ENCODE peak calls at places on chromosomes 5 and 9, in five cellular contexts. One of them, this sample, is unnamed.

GRCh38 chr5:81134566-81134965 is 98.6 kb upstream of the CKMT2 start:
- DNase-seq in lung: no peak
- DNase-seq in HCT116: no peak
- DNase-seq in CD8-positive, alpha-beta T cell: no peak
- DNase-seq in GM13977: no peak
- DNase-seq in this sample: no peak

GRCh38 chr5:470961-471749 is 28.2 kb downstream of the EXOC3 start:
- DNase-seq in lung: no peak
- DNase-seq in HCT116: no peak
- DNase-seq in CD8-positive, alpha-beta T cell: no peak
- DNase-seq in GM13977: no peak
- DNase-seq in this sample: no peak

GRCh38 chr5:157998021-157998504 is 139.1 kb upstream of the CLINT1 start:
- DNase-seq in lung: no peak
- DNase-seq in GM13977: no peak
- DNase-seq in CD8-positive, alpha-beta T cell: no peak
- DNase-seq in HCT116: no peak
- DNase-seq in this sample: peak

GRCh38 chr9:93053781-93054331 is 4.6 kb upstream of the SUSD3 start:
- DNase-seq in lung: no peak
- DNase-seq in HCT116: no peak
- DNase-seq in CD8-positive, alpha-beta T cell: no peak
- DNase-seq in GM13977: no peak
- DNase-seq in this sample: no peak

GRCh38 chr9:14383296-14383695 is 69.4 kb upstream of the NFIB start:
- DNase-seq in GM13977: no peak
- DNase-seq in lung: no peak
- DNase-seq in HCT116: no peak
- DNase-seq in CD8-positive, alpha-beta T cell: no peak
- DNase-seq in this sample: peak

GRCh38 chr5:143229896-143230675 is 173.4 kb downstream of the NR3C1 start:
- DNase-seq in lung: no peak
- DNase-seq in GM13977: peak
- DNase-seq in HCT116: no peak
- DNase-seq in CD8-positive, alpha-beta T cell: no peak
- DNase-seq in this sample: no peak

GRCh38 chr9:117734523-117735314 is 30.5 kb downstream of the TLR4 start:
- DNase-seq in GM13977: no peak
- DNase-seq in lung: no peak
- DNase-seq in HCT116: no peak
- DNase-seq in CD8-positive, alpha-beta T cell: no peak
- DNase-seq in this sample: no peak

GRCh38 chr5:77208507-77209163 is 1.8 kb upstream of the PDE8B start:
- DNase-seq in CD8-positive, alpha-beta T cell: no peak
- DNase-seq in GM13977: no peak
- DNase-seq in lung: no peak
- DNase-seq in HCT116: no peak
- DNase-seq in this sample: peak

GRCh38 chr5:101678494-101679193 is 617.4 kb downstream of the SLCO4C1 start:
- DNase-seq in CD8-positive, alpha-beta T cell: no peak
- DNase-seq in GM13977: peak
- DNase-seq in lung: peak
- DNase-seq in HCT116: peak
- DNase-seq in this sample: peak

GRCh38 chr9:87148391-87149237 is 201.3 kb upstream of the GAS1 start:
- DNase-seq in GM13977: no peak
- DNase-seq in CD8-positive, alpha-beta T cell: no peak
- DNase-seq in HCT116: no peak
- DNase-seq in lung: peak
- DNase-seq in this sample: peak

GRCh38 chr9:96318921-96319560 is 17.1 kb upstream of the HSD17B3 start:
- DNase-seq in CD8-positive, alpha-beta T cell: no peak
- DNase-seq in lung: no peak
- DNase-seq in GM13977: no peak
- DNase-seq in HCT116: no peak
- DNase-seq in this sample: no peak

GRCh38 chr9:134437417-134438203 is 111.4 kb downstream of the RXRA start:
- DNase-seq in HCT116: no peak
- DNase-seq in CD8-positive, alpha-beta T cell: no peak
- DNase-seq in GM13977: no peak
- DNase-seq in lung: no peak
- DNase-seq in this sample: no peak

GRCh38 chr9:127803507-127804352 is 1.0 kb downstream of the FPGS start:
- DNase-seq in lung: peak
- DNase-seq in GM13977: no peak
- DNase-seq in HCT116: no peak
- DNase-seq in CD8-positive, alpha-beta T cell: no peak
- DNase-seq in this sample: peak

GRCh38 chr9:116238225-116238624 is 84.6 kb downstream of the PAPPA start:
- DNase-seq in CD8-positive, alpha-beta T cell: no peak
- DNase-seq in HCT116: no peak
- DNase-seq in GM13977: no peak
- DNase-seq in lung: peak
- DNase-seq in this sample: peak

GRCh38 chr9:93205896-93206575 is 22.1 kb downstream of the WNK2 start:
- DNase-seq in CD8-positive, alpha-beta T cell: no peak
- DNase-seq in HCT116: no peak
- DNase-seq in GM13977: no peak
- DNase-seq in lung: no peak
- DNase-seq in this sample: no peak

GRCh38 chr9:76658510-76659231 is 105.6 kb upstream of the PCA3 start:
- DNase-seq in CD8-positive, alpha-beta T cell: no peak
- DNase-seq in lung: no peak
- DNase-seq in HCT116: peak
- DNase-seq in GM13977: peak
- DNase-seq in this sample: peak

GRCh38 chr9:479951-480350 is 265.3 kb downstream of the DOCK8 start:
- DNase-seq in GM13977: no peak
- DNase-seq in CD8-positive, alpha-beta T cell: no peak
- DNase-seq in HCT116: no peak
- DNase-seq in lung: no peak
- DNase-seq in this sample: no peak

GRCh38 chr5:141135718-141136266 is 786 bp downstream of the PCDHB5 start:
- DNase-seq in lung: no peak
- DNase-seq in HCT116: no peak
- DNase-seq in GM13977: no peak
- DNase-seq in CD8-positive, alpha-beta T cell: no peak
- DNase-seq in this sample: no peak

GRCh38 chr5:66362021-66362420 is 217.9 kb downstream of the SREK1 start:
- DNase-seq in HCT116: no peak
- DNase-seq in CD8-positive, alpha-beta T cell: no peak
- DNase-seq in lung: no peak
- DNase-seq in GM13977: no peak
- DNase-seq in this sample: no peak

GRCh38 chr5:150014456-150014855 is 13.9 kb downstream of the HMGXB3 start:
- DNase-seq in lung: no peak
- DNase-seq in CD8-positive, alpha-beta T cell: no peak
- DNase-seq in GM13977: no peak
- DNase-seq in HCT116: no peak
- DNase-seq in this sample: no peak

GRCh38 chr9:70421020-70421271 is 6.5 kb upstream of the KLF9 start:
- DNase-seq in GM13977: no peak
- DNase-seq in CD8-positive, alpha-beta T cell: no peak
- DNase-seq in lung: no peak
- DNase-seq in HCT116: no peak
- DNase-seq in this sample: no peak

GRCh38 chr9:93023521-93023815 is 35.0 kb upstream of the SUSD3 start:
- DNase-seq in lung: no peak
- DNase-seq in HCT116: no peak
- DNase-seq in CD8-positive, alpha-beta T cell: no peak
- DNase-seq in GM13977: no peak
- DNase-seq in this sample: no peak

GRCh38 chr9:127977877-127978647 is 2.7 kb downstream of the EEIG1 start:
- DNase-seq in HCT116: no peak
- DNase-seq in GM13977: no peak
- DNase-seq in lung: peak
- DNase-seq in CD8-positive, alpha-beta T cell: no peak
- DNase-seq in this sample: peak

GRCh38 chr5:82414043-82414393 is 135.9 kb upstream of the RPS23 start:
- DNase-seq in CD8-positive, alpha-beta T cell: no peak
- DNase-seq in HCT116: no peak
- DNase-seq in GM13977: no peak
- DNase-seq in lung: no peak
- DNase-seq in this sample: no peak

GRCh38 chr9:15293727-15294405 is 13.2 kb downstream of the TTC39B start:
- DNase-seq in lung: no peak
- DNase-seq in CD8-positive, alpha-beta T cell: no peak
- DNase-seq in GM13977: no peak
- DNase-seq in HCT116: no peak
- DNase-seq in this sample: no peak

GRCh38 chr9:127567119-127567897 is 44.8 kb upstream of the STXBP1 start:
- DNase-seq in GM13977: no peak
- DNase-seq in CD8-positive, alpha-beta T cell: no peak
- DNase-seq in lung: peak
- DNase-seq in HCT116: no peak
- DNase-seq in this sample: peak

GRCh38 chr5:171707441-171707790 is 78.2 kb upstream of the SMIM23 start:
- DNase-seq in HCT116: no peak
- DNase-seq in lung: peak
- DNase-seq in GM13977: no peak
- DNase-seq in CD8-positive, alpha-beta T cell: no peak
- DNase-seq in this sample: no peak

GRCh38 chr5:92552206-92553160 is 1028.5 kb downstream of the NR2F1-AS1 start:
- DNase-seq in HCT116: peak
- DNase-seq in GM13977: no peak
- DNase-seq in lung: no peak
- DNase-seq in CD8-positive, alpha-beta T cell: no peak
- DNase-seq in this sample: peak

GRCh38 chr5:113378960-113379541 is 55.7 kb downstream of the TSSK1B start:
- DNase-seq in lung: peak
- DNase-seq in CD8-positive, alpha-beta T cell: peak
- DNase-seq in HCT116: peak
- DNase-seq in GM13977: peak
- DNase-seq in this sample: peak

DNA sequence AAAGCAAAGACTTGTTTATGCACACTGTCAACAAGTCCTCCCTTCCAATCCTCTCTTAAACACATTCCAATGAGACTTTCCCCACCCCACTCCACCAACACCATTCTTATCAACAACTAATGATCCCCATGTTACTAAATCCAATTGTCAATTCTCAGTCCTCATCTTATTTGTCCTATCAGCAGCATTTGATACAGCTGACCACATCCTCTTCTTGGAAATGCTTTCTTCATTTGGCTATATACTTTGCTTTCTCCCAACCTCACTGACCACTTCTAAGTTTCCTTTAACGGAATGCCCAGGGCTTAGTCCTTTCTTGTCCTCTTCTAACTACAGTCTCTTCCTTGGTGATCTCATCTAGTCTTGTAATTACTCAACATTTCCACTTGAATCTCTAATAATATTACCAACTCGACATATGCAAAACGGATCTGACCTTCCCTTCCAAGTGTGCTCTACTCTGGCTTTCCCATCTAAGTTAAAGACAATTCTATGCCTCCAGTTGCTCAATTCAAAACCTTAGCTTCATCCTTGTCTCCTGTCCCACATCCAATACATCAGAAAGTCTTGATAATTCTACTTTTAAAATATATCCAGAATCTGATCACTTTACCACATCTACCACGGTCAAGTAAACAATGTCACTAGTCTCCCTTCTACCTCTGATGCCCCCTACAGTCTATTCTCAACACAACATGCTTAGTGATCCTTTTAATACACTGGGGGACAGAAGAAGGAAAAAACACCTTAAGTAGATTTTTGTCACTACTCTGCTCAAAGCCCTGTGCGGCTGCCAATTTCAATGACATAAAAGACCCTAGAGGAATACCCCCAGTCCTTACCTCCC is 25.5 kb downstream of the AGTPBP1 start:
- DNase-seq in lung: no peak
- DNase-seq in GM13977: peak
- DNase-seq in HCT116: no peak
- DNase-seq in CD8-positive, alpha-beta T cell: no peak
- DNase-seq in this sample: peak
- TF ChIP-seq CTCF in lung: no peak
- TF ChIP-seq CTCF in GM13977: peak
- TF ChIP-seq CTCF in HCT116: no peak
- TF ChIP-seq CTCF in CD8-positive, alpha-beta T cell: no peak
- TF ChIP-seq CTCF in this sample: no peak

GRCh38 chr9:109972026-109973005 is 192.3 kb downstream of the PALM2AKAP2 start:
- DNase-seq in lung: no peak
- DNase-seq in GM13977: no peak
- DNase-seq in HCT116: no peak
- DNase-seq in CD8-positive, alpha-beta T cell: no peak
- DNase-seq in this sample: no peak
- TF ChIP-seq CTCF in lung: no peak
- TF ChIP-seq CTCF in GM13977: peak
- TF ChIP-seq CTCF in HCT116: no peak
- TF ChIP-seq CTCF in CD8-positive, alpha-beta T cell: no peak
- TF ChIP-seq CTCF in this sample: no peak

GRCh38 chr9:129102095-129102525 is 8.5 kb downstream of the CRAT start:
- DNase-seq in lung: no peak
- DNase-seq in CD8-positive, alpha-beta T cell: no peak
- DNase-seq in HCT116: no peak
- DNase-seq in GM13977: no peak
- DNase-seq in this sample: no peak

GRCh38 chr9:129103595-129103965 is 7.0 kb downstream of the CRAT start:
- DNase-seq in CD8-positive, alpha-beta T cell: no peak
- DNase-seq in HCT116: no peak
- DNase-seq in GM13977: no peak
- DNase-seq in lung: no peak
- DNase-seq in this sample: no peak

GRCh38 chr9:129101279-129101678 is 9.3 kb downstream of the CRAT start:
- DNase-seq in lung: no peak
- DNase-seq in CD8-positive, alpha-beta T cell: no peak
- DNase-seq in HCT116: no peak
- DNase-seq in GM13977: no peak
- DNase-seq in this sample: no peak

GRCh38 chr9:129104051-129104450 is 6.5 kb downstream of the CRAT start:
- DNase-seq in lung: no peak
- DNase-seq in GM13977: no peak
- DNase-seq in CD8-positive, alpha-beta T cell: no peak
- DNase-seq in HCT116: no peak
- DNase-seq in this sample: no peak

GRCh38 chr9:129102791-129103594 is 7.6 kb downstream of the CRAT start:
- DNase-seq in HCT116: peak
- DNase-seq in GM13977: peak
- DNase-seq in lung: peak
- DNase-seq in CD8-positive, alpha-beta T cell: no peak
- DNase-seq in this sample: peak
- TF ChIP-seq CTCF in HCT116: no peak
- TF ChIP-seq CTCF in GM13977: peak
- TF ChIP-seq CTCF in lung: no peak
- TF ChIP-seq CTCF in CD8-positive, alpha-beta T cell: no peak
- TF ChIP-seq CTCF in this sample: peak

GRCh38 chr5:181167814-181168488 is 20.6 kb downstream of the OR2V2 start:
- DNase-seq in GM13977: peak
- DNase-seq in CD8-positive, alpha-beta T cell: no peak
- DNase-seq in lung: no peak
- DNase-seq in HCT116: no peak
- DNase-seq in this sample: peak
- TF ChIP-seq CTCF in GM13977: peak
- TF ChIP-seq CTCF in CD8-positive, alpha-beta T cell: no peak
- TF ChIP-seq CTCF in lung: no peak
- TF ChIP-seq CTCF in HCT116: no peak
- TF ChIP-seq CTCF in this sample: peak

GRCh38 chr5:119409235-119409815 is 43.0 kb upstream of the HSD17B4 start:
- DNase-seq in CD8-positive, alpha-beta T cell: no peak
- DNase-seq in lung: no peak
- DNase-seq in HCT116: no peak
- DNase-seq in GM13977: no peak
- DNase-seq in this sample: no peak
- TF ChIP-seq CTCF in CD8-positive, alpha-beta T cell: no peak
- TF ChIP-seq CTCF in lung: no peak
- TF ChIP-seq CTCF in HCT116: no peak
- TF ChIP-seq CTCF in GM13977: peak
- TF ChIP-seq CTCF in this sample: peak

GRCh38 chr5:176700239-176700847 is 53.1 kb downstream of the TSPAN17 start:
- DNase-seq in GM13977: no peak
- DNase-seq in CD8-positive, alpha-beta T cell: no peak
- DNase-seq in HCT116: no peak
- DNase-seq in lung: no peak
- DNase-seq in this sample: no peak
- TF ChIP-seq CTCF in GM13977: peak
- TF ChIP-seq CTCF in CD8-positive, alpha-beta T cell: no peak
- TF ChIP-seq CTCF in HCT116: peak
- TF ChIP-seq CTCF in lung: no peak
- TF ChIP-seq CTCF in this sample: peak

This sample was measured in MCF 10A.